ENCODE peak calls at places on chromosomes 12 and 14, in six cellular contexts. A is esophagus muscularis mucosa, Z is heart right ventricle, M is AG10803, V is uterus, S is IMR-90. G is an unnamed sample.

GRCh38 chr14:20754308-20754707 is 8.6 kb downstream of the EDDM3A start:
- DNase-seq in A (no peak), Z (no peak), M (no peak), V (no peak), S (no peak), G (no peak)

GRCh38 chr14:35632276-35633071 is 98.5 kb downstream of the INSM2 start:
- DNase-seq in A (no peak), Z (no peak), M (peak; percentile 66), V (no peak), S (peak; percentile 67), G (no peak)

GRCh38 chr12:89453579-89453978 is 71.0 kb downstream of the GALNT4 start:
- DNase-seq in A (no peak), Z (no peak), M (peak; percentile 92), V (no peak), S (peak; percentile 85), G (no peak)

GRCh38 chr14:36935976-36936678 is 236.3 kb downstream of the SLC25A21 start:
- DNase-seq in A (no peak), Z (no peak), M (peak; percentile 24), V (no peak), S (peak; percentile 4), G (no peak)

GRCh38 chr12:69647178-69647577 is 36.5 kb upstream of the LRRC10 start:
- DNase-seq in A (no peak), Z (no peak), M (no peak), V (no peak), S (no peak), G (no peak)

GRCh38 chr12:132154341-132154761 is 10.1 kb downstream of the NOC4L start:
- DNase-seq in A (no peak), Z (peak; percentile 14), M (no peak), V (no peak), S (no peak), G (no peak)

GRCh38 chr14:96156804-96157760 is 47.6 kb upstream of the BDKRB2 start:
- DNase-seq in A (peak; percentile 70), Z (no peak), M (no peak), V (no peak), S (no peak), G (no peak)

GRCh38 chr12:55818140-55818728 is 393 bp downstream of the ORMDL2 start:
- DNase-seq in A (no peak), Z (no peak), M (no peak), V (no peak), S (no peak), G (peak; percentile 58)

GRCh38 chr12:69765515-69765914 is 26.9 kb downstream of the RAB3IP start:
- DNase-seq in A (no peak), Z (no peak), M (no peak), V (no peak), S (no peak), G (no peak)

GRCh38 chr12:113278631-113279030 is 56.3 kb downstream of the SLC8B1 start:
- DNase-seq in A (no peak), Z (no peak), M (no peak), V (no peak), S (no peak), G (no peak)

GRCh38 chr12:120574106-120574505 is 7.1 kb downstream of the POP5 start:
- DNase-seq in A (no peak), Z (no peak), M (peak; percentile 18), V (no peak), S (no peak), G (no peak)

GRCh38 chr12:51217133-51217967 is 512 bp downstream of the POU6F1 start:
- DNase-seq in A (peak; percentile 94), Z (peak; percentile 57), M (no peak), V (peak; percentile 60), S (no peak), G (peak; percentile 87)

GRCh38 chr14:55448146-55448614 is 7.8 kb upstream of the TBPL2 start:
- DNase-seq in A (no peak), Z (no peak), M (peak; percentile 91), V (peak; percentile 43), S (peak; percentile 97), G (no peak)

GRCh38 chr12:105451211-105451610 is 120.7 kb downstream of the C12orf75 start:
- DNase-seq in A (no peak), Z (no peak), M (peak; percentile 90), V (no peak), S (peak; percentile 82), G (no peak)

GRCh38 chr12:105382771-105383632 is 52.5 kb downstream of the C12orf75 start:
- DNase-seq in A (peak; percentile 70), Z (no peak), M (peak; percentile 84), V (peak; percentile 27), S (peak; percentile 73), G (peak; percentile 61)

GRCh38 chr12:100450726-100451125 is 22.9 kb upstream of the NR1H4 start:
- DNase-seq in A (no peak), Z (no peak), M (no peak), V (no peak), S (no peak), G (no peak)

GRCh38 chr14:60647081-60647836 is 2.0 kb downstream of the SIX1 start:
- DNase-seq in A (no peak), Z (no peak), M (peak; percentile 56), V (no peak), S (peak; percentile 69), G (peak; percentile 40)

GRCh38 chr12:79006306-79006705 is 141.7 kb downstream of the SYT1 start:
- DNase-seq in A (no peak), Z (no peak), M (peak; percentile 4), V (no peak), S (peak; percentile 21), G (no peak)

GRCh38 chr12:99498756-99499155 is 148.8 kb upstream of the GARIN6 start:
- DNase-seq in A (no peak), Z (no peak), M (peak; percentile 61), V (no peak), S (peak; percentile 42), G (no peak)

GRCh38 chr12:119593578-119594398 is at the start of gene TMEM233:
- DNase-seq in A (peak; percentile 85), Z (peak; percentile 23), M (no peak), V (no peak), S (no peak), G (no peak)

DNA sequence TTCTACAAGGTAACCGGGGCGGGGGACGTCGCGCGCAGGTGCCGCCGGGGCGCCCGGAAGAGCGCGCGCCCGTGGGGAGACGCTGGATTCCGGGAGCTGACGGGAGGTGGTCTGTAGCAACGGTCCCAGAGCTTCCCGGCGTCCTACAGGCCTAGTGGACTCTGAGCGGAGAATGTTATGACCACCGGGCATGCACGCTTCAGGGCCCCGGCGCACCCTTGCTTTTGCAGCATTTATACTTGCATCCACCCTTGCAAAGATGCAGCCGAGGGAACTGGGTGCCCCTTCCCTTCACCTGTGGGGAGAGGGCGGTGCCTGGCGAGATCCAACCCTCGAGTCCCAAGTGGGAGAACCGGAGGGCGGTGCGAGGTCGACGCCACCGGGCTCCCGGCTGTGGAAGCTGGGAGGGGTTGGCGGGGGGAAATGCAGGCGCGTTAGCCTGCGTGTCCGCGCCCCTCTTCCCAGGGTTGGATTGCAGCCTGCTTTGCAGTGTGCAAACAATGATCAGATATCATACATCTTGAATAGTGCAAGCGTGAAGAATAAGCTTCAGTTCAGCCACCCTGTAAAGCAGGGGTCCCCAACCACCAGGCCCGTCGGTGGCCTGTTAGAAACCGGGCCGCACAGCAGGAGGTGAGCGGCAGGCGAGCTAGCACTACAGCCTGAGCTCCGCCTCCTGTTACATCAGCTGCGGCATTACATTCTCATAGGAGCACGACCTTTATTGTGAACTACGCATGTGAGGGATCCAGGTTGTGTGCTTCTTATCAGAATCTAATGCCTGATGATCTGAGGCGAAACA is 576 bp downstream of the ERP29 start:
- DNase-seq in A (no peak), Z (peak; percentile 54), M (peak; percentile 67), V (peak; percentile 51), S (peak; percentile 82), G (peak; percentile 38)
- TF ChIP-seq CTCF in A (peak; percentile 0), Z (no peak), M (no peak), V (no peak), S (no peak), G (no peak)

GRCh38 chr14:74956000-74956279 is 543 bp upstream of the PGF start:
- DNase-seq in A (no peak), Z (no peak), M (no peak), V (no peak), S (no peak), G (no peak)
- TF ChIP-seq CTCF in A (no peak), Z (no peak), M (no peak), V (no peak), S (no peak), G (no peak)

DNA sequence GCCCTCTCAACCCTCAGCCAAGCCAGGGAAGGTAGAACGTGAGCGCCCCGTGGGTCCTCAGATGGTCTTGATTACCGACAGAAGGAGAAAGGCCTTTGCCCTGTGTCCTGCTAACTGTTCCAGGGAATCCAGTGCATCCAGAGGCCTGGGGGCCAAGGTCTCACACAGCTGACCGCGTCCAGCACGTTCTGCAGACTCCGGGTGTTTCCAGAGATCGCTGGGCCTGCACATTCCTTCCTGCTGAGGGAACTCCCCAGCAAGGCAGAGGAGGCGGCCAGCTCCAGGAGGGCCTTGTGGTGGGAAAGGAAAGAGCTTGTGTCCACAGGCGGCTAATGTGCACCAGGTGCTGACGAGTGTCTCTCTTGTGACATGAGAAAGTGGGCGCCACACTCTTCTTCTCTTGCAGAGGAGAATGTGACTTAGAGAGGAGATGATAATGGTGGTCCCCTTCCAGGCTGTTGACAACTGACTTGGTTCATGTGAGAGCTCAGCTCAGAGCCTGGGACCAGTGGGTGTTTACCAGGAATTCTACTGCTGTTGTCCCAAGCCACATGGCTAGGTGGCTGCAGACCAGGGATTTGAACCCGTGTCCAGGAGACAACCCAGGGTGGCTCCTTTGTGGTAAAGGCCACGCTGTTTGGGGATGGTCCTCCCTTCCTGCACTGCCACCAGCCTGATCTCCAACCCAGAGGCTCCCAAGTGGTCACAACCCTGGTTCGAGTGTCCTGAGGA is 46.8 kb upstream of the DLK1 start:
- DNase-seq in A (no peak), Z (peak; percentile 54), M (peak; percentile 85), V (peak; percentile 73), S (peak; percentile 73), G (no peak)
- TF ChIP-seq CTCF in A (no peak), Z (no peak), M (peak; percentile 52), V (no peak), S (peak; percentile 30), G (no peak)

DNA sequence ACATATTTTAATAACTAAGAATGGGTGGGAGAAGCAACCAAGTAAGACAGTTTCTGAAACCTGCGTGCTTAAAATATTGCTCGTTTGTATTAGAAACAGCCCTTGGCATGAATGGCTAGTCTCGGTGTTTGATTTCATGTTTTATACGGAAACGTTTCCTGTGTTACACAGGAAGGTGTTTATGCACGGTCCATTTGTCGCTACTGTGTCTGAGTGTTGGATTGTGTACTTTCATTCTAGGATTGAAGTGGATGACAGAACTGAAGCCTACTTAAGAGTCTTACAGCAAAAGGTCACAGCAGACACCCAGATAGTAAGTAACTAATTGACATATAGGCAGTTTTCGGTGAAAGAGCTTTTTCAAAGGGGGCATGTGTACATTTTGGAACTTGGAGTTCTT is 19.6 kb downstream of the PIWIL1 start:
- DNase-seq in A (no peak), Z (no peak), M (no peak), V (no peak), S (no peak), G (no peak)
- TF ChIP-seq CTCF in A (no peak), Z (no peak), M (no peak), V (no peak), S (no peak), G (no peak)